ENCODE peak calls at places on chromosomes 16 and 17, in five cellular contexts. V is effector CD4-positive, alpha-beta T cell; M is Right ventricle myocardium inferior; J is left ventricle myocardium inferior; O is H54. R is an unnamed sample.

GRCh38 chr16:17166095-17166494 is 304.7 kb downstream of the XYLT1 start:
- DNase-seq in J (no peak), M (no peak), O (no peak), V (no peak), R (no peak)

GRCh38 chr17:78723001-78723796 is 58.9 kb downstream of the CYTH1 start:
- DNase-seq in O (no peak), J (peak; percentile 41), M (peak; percentile 71), V (no peak), R (peak; percentile 63)

GRCh38 chr17:50564916-50565315 is 4.4 kb downstream of the CACNA1G start:
- DNase-seq in O (no peak), J (peak; percentile 67), V (no peak), M (peak; percentile 84), R (peak; percentile 95)

GRCh38 chr16:76474048-76474447 is 196.8 kb downstream of the CNTNAP4 start:
- DNase-seq in V (no peak), O (no peak), J (no peak), M (no peak), R (no peak)

GRCh38 chr16:81366316-81366932 is 51.7 kb downstream of the GAN start:
- DNase-seq in O (peak; percentile 22), M (no peak), V (peak; percentile 16), J (no peak), R (no peak)

GRCh38 chr16:75760018-75760519 is 33.8 kb upstream of the CPHXL start:
- DNase-seq in J (no peak), V (no peak), O (no peak), M (no peak), R (no peak)

GRCh38 chr16:69432069-69432468 is 7.7 kb downstream of the CYB5B start:
- DNase-seq in V (no peak), J (no peak), O (no peak), M (no peak), R (no peak)

GRCh38 chr17:66829386-66829864 is 5.5 kb upstream of the CACNG5 start:
- DNase-seq in V (no peak), J (no peak), O (peak; percentile 73), M (no peak), R (peak; percentile 75)

GRCh38 chr17:39704821-39705551 is 5.1 kb downstream of the ERBB2 start:
- DNase-seq in M (no peak), J (no peak), V (no peak), O (no peak), R (peak; percentile 66)

GRCh38 chr17:71338396-71338795 is 782.4 kb upstream of the SOX9 start:
- DNase-seq in J (no peak), V (no peak), O (peak; percentile 15), M (no peak), R (no peak)

GRCh38 chr17:80596760-80597608 is 52.3 kb downstream of the RPTOR start:
- DNase-seq in J (no peak), O (peak; percentile 63), M (no peak), V (no peak), R (no peak)

GRCh38 chr16:17384473-17384872 is 86.3 kb downstream of the XYLT1 start:
- DNase-seq in J (no peak), V (no peak), M (no peak), O (no peak), R (no peak)

GRCh38 chr16:12339686-12340085 is 363.2 kb downstream of the SNX29 start:
- DNase-seq in J (no peak), V (no peak), M (no peak), O (no peak), R (no peak)

GRCh38 chr16:46900464-46901235 is 16.5 kb downstream of the GPT2 start:
- DNase-seq in V (no peak), J (no peak), O (no peak), M (no peak), R (no peak)

GRCh38 chr17:82236142-82236971 is 7.5 kb downstream of the SLC16A3 start:
- DNase-seq in M (peak; percentile 84), O (no peak), V (peak; percentile 51), J (peak; percentile 67), R (peak; percentile 64)

GRCh38 chr16:20868890-20869289 is 31.3 kb downstream of the DCUN1D3 start:
- DNase-seq in J (peak; percentile 92), O (peak; percentile 54), V (no peak), M (peak; percentile 89), R (peak; percentile 96)

GRCh38 chr16:31386157-31386984 is 6.8 kb upstream of the ITGAD start:
- DNase-seq in V (no peak), O (peak; percentile 72), M (no peak), J (no peak), R (no peak)

GRCh38 chr17:19248923-19249574 is 11.9 kb downstream of the EPN2 start:
- DNase-seq in V (no peak), J (peak; percentile 47), O (peak; percentile 87), M (no peak), R (peak; percentile 82)

GRCh38 chr16:83717814-83718213 is 90.0 kb upstream of the HSBP1 start:
- DNase-seq in O (peak; percentile 35), J (no peak), V (no peak), M (no peak), R (no peak)

GRCh38 chr16:67412294-67412693 is 4.0 kb downstream of the ZDHHC1 start:
- DNase-seq in V (no peak), J (no peak), O (no peak), M (no peak), R (no peak)

GRCh38 chr17:75416006-75416405 is 10.5 kb upstream of the GRB2 start:
- DNase-seq in J (no peak), O (no peak), M (no peak), V (no peak), R (no peak)

GRCh38 chr17:38906429-38907172 is 18.8 kb upstream of the LASP1NB start:
- DNase-seq in V (no peak), O (no peak), J (peak; percentile 10), M (peak; percentile 11), R (peak; percentile 28)

GRCh38 chr16:68214726-68215125 is 21.2 kb downstream of the ESRP2 start:
- DNase-seq in M (no peak), O (no peak), V (no peak), J (no peak), R (no peak)

GRCh38 chr16:79981814-79982213 is 381.3 kb upstream of the MAF start:
- DNase-seq in M (no peak), O (no peak), J (no peak), V (no peak), R (no peak)

GRCh38 chr17:72334205-72334604 is 213.4 kb downstream of the SOX9 start:
- DNase-seq in V (no peak), J (no peak), O (no peak), M (no peak), R (no peak)

GRCh38 chr16:31200821-31201510 is 1.6 kb downstream of the PYCARD start:
- DNase-seq in O (no peak), V (peak; percentile 39), M (no peak), J (no peak), R (peak; percentile 66)

GRCh38 chr17:17439971-17440843 is 36.6 kb upstream of the MED9 start:
- DNase-seq in J (peak; percentile 53), M (no peak), V (peak; percentile 64), O (peak; percentile 58), R (peak; percentile 84)

GRCh38 chr17:82332669-82333278 is 792 bp downstream of the SECTM1 start:
- DNase-seq in O (peak; percentile 70), J (peak; percentile 48), V (no peak), M (peak; percentile 87), R (peak; percentile 79)

GRCh38 chr16:89024546-89024945 is 47.5 kb upstream of the CBFA2T3 start:
- DNase-seq in O (no peak), V (no peak), M (peak; percentile 9), J (no peak), R (peak; percentile 3)

GRCh38 chr17:18976201-18976600 is 24.2 kb downstream of the SLC5A10 start:
- DNase-seq in O (no peak), M (no peak), J (no peak), V (no peak), R (peak; percentile 2)

GRCh38 chr16:48963901-48964615 is 317.6 kb downstream of the CBLN1 start:
- DNase-seq in O (peak; percentile 70), J (no peak), M (no peak), V (no peak), R (no peak)

GRCh38 chr16:400061-400540 is 1.6 kb upstream of the DECR2 start:
- DNase-seq in O (no peak), M (peak; percentile 43), V (no peak), J (no peak), R (no peak)

GRCh38 chr17:50045154-50045553 is 10.8 kb upstream of the ITGA3 start:
- DNase-seq in M (peak; percentile 39), J (no peak), V (no peak), O (no peak), R (no peak)

R was measured in right cardiac atrium.